ENCODE peak calls at places on chromosomes 1 and 21, in ten cellular contexts. X is HT1080, I is tibial nerve, L is nucleus accumbens, B is GM04503, O is left cardiac atrium, J is ovary, Y is endothelial cell, M is kidney tubule cell, C is DMS153. D is an unnamed sample.

GRCh38 chr1:84363019-84363418 is 35.3 kb upstream of the DNASE2B start:
- DNase-seq in X (no peak), B (no peak), C (no peak), Y (no peak), M (no peak), O (no peak), I (no peak), J (no peak), L (no peak), D (peak; percentile 60)

GRCh38 chr1:1344672-1345361 is 4.4 kb downstream of the DVL1 start:
- DNase-seq in Y (peak; percentile 63), O (no peak), C (no peak), I (no peak), L (no peak), J (no peak), X (peak; percentile 94), B (no peak), M (peak; percentile 95), D (peak; percentile 80)

GRCh38 chr21:42198949-42199348 is 20.0 kb upstream of the ABCG1 start:
- DNase-seq in B (no peak), O (no peak), M (no peak), Y (no peak), L (no peak), J (no peak), C (no peak), I (no peak), X (no peak), D (no peak)

GRCh38 chr1:26057189-26057588 is 10.2 kb downstream of the TRIM63 start:
- DNase-seq in M (no peak), B (no peak), I (no peak), J (no peak), L (no peak), X (no peak), O (no peak), Y (no peak), C (no peak), D (no peak)

GRCh38 chr1:161198877-161199431 is at the start of gene ADAMTS4:
- DNase-seq in Y (no peak), O (peak; percentile 86), L (peak; percentile 86), B (peak; percentile 65), C (no peak), X (no peak), J (peak; percentile 85), M (no peak), I (no peak), D (peak; percentile 91)

GRCh38 chr21:41761211-41762181 is 5.4 kb downstream of the RIPK4 start:
- DNase-seq in C (peak; percentile 63), J (no peak), I (peak; percentile 26), M (peak; percentile 69), Y (no peak), X (no peak), B (no peak), L (no peak), O (peak; percentile 70), D (peak; percentile 25)

GRCh38 chr21:44874497-44875331 is 1.2 kb upstream of the PTTG1IP start:
- DNase-seq in X (peak; percentile 40), O (peak; percentile 87), Y (peak; percentile 32), B (no peak), I (no peak), L (no peak), C (no peak), J (peak; percentile 70), M (peak; percentile 63), D (peak; percentile 35)

GRCh38 chr1:169958987-169959386 is 65.3 kb upstream of the SCYL3 start:
- DNase-seq in J (no peak), B (no peak), L (no peak), X (no peak), O (no peak), C (no peak), I (no peak), Y (no peak), M (no peak), D (no peak)

GRCh38 chr1:207890136-207890738 is 20.7 kb downstream of the CD34 start:
- DNase-seq in X (peak; percentile 89), C (no peak), Y (peak; percentile 57), L (no peak), B (peak; percentile 80), M (peak; percentile 88), J (peak; percentile 78), O (peak; percentile 86), I (peak; percentile 54), D (peak; percentile 95)

GRCh38 chr21:34722684-34723300 is 54.0 kb downstream of the CLIC6 start:
- DNase-seq in B (no peak), I (no peak), Y (peak; percentile 34), C (no peak), L (no peak), X (no peak), M (peak; percentile 28), J (no peak), O (no peak), D (no peak)

GRCh38 chr21:27380303-27380702 is 413.4 kb upstream of the ADAMTS5 start:
- DNase-seq in I (no peak), Y (no peak), O (no peak), M (no peak), B (no peak), X (no peak), L (no peak), C (no peak), J (no peak), D (peak; percentile 37)

GRCh38 chr1:37479255-37480124 is 5.1 kb downstream of the ZC3H12A start:
- DNase-seq in B (no peak), M (peak; percentile 99), L (no peak), X (peak; percentile 92), Y (no peak), C (peak; percentile 76), I (peak; percentile 70), O (peak; percentile 87), J (peak; percentile 80), D (peak; percentile 89)

GRCh38 chr1:202682477-202682876 is 27.8 kb downstream of the SYT2 start:
- DNase-seq in O (no peak), M (no peak), J (no peak), X (no peak), L (no peak), I (no peak), B (no peak), C (no peak), Y (no peak), D (no peak)

GRCh38 chr21:32463889-32464300 is 51.4 kb downstream of the EVA1C start:
- DNase-seq in L (no peak), Y (no peak), B (peak; percentile 89), M (peak; percentile 51), O (no peak), C (no peak), I (no peak), J (peak; percentile 30), X (peak; percentile 89), D (peak; percentile 88)

GRCh38 chr1:229466887-229467286 is 33.0 kb upstream of the ACTA1 start:
- DNase-seq in J (no peak), M (no peak), L (no peak), C (no peak), B (no peak), I (no peak), Y (no peak), O (no peak), X (no peak), D (no peak)

GRCh38 chr1:43449708-43450069 is 4.0 kb downstream of the HYI start:
- DNase-seq in B (no peak), C (no peak), X (no peak), M (no peak), J (no peak), O (no peak), Y (no peak), L (no peak), I (no peak), D (no peak)

GRCh38 chr1:101128851-101129250 is 103.3 kb upstream of the DPH5 start:
- DNase-seq in J (no peak), L (no peak), M (no peak), Y (no peak), I (no peak), X (no peak), C (no peak), B (no peak), O (no peak), D (no peak)

GRCh38 chr1:110857964-110858948 is 14.7 kb upstream of the CD53 start:
- DNase-seq in L (no peak), C (no peak), O (no peak), Y (no peak), M (peak; percentile 11), X (no peak), B (no peak), I (no peak), J (no peak), D (no peak)

GRCh38 chr1:171754381-171754705 is 12.5 kb upstream of the VAMP4 start:
- DNase-seq in C (no peak), X (peak; percentile 37), B (peak; percentile 82), I (no peak), M (peak; percentile 11), Y (no peak), J (no peak), L (no peak), O (no peak), D (peak; percentile 93)

GRCh38 chr21:32249551-32250280 is 29.1 kb downstream of the MIS18A start:
- DNase-seq in Y (no peak), J (no peak), M (no peak), B (no peak), O (no peak), L (no peak), X (no peak), C (no peak), I (no peak), D (no peak)